ENCODE peak calls at places on chromosomes 7 and 10, in six cellular contexts. B is DND-41; A is Peyer's patch; V is CD8-positive, alpha-beta T cell; E is astrocyte; S is RWPE2. X is an unnamed sample.

GRCh38 chr7:27091936-27092752 is 3.7 kb downstream of the HOXA1 start:
- DNase-seq in V (no peak), B (no peak), E (no peak), A (no peak), S (no peak), X (no peak)

GRCh38 chr10:62130948-62131347 is 137.7 kb downstream of the RTKN2 start:
- DNase-seq in S (no peak), V (no peak), B (no peak), A (no peak), E (peak; percentile 95), X (no peak)

GRCh38 chr10:60978287-60979115 is 34.5 kb upstream of the RHOBTB1 start:
- DNase-seq in S (no peak), B (no peak), A (no peak), E (peak; percentile 54), V (no peak), X (peak; percentile 89)

GRCh38 chr10:34444223-34445183 is 370.6 kb downstream of the PARD3 start:
- DNase-seq in A (no peak), E (no peak), S (no peak), B (no peak), V (no peak), X (no peak)

GRCh38 chr10:59682986-59683937 is 26.4 kb downstream of the SLC16A9 start:
- DNase-seq in A (no peak), V (no peak), B (no peak), E (peak; percentile 12), S (no peak), X (no peak)

GRCh38 chr10:104098360-104098925 is 12.8 kb upstream of the COL17A1 start:
- DNase-seq in E (peak; percentile 36), B (no peak), A (no peak), S (no peak), V (no peak), X (no peak)

GRCh38 chr7:141304291-141304690 is 230.4 kb downstream of the TMEM178B start:
- DNase-seq in V (no peak), A (no peak), S (no peak), B (no peak), E (no peak), X (no peak)

GRCh38 chr7:37541810-37542443 is 93.3 kb upstream of the ELMO1 start:
- DNase-seq in A (no peak), V (no peak), B (no peak), E (no peak), S (no peak), X (no peak)

DNA sequence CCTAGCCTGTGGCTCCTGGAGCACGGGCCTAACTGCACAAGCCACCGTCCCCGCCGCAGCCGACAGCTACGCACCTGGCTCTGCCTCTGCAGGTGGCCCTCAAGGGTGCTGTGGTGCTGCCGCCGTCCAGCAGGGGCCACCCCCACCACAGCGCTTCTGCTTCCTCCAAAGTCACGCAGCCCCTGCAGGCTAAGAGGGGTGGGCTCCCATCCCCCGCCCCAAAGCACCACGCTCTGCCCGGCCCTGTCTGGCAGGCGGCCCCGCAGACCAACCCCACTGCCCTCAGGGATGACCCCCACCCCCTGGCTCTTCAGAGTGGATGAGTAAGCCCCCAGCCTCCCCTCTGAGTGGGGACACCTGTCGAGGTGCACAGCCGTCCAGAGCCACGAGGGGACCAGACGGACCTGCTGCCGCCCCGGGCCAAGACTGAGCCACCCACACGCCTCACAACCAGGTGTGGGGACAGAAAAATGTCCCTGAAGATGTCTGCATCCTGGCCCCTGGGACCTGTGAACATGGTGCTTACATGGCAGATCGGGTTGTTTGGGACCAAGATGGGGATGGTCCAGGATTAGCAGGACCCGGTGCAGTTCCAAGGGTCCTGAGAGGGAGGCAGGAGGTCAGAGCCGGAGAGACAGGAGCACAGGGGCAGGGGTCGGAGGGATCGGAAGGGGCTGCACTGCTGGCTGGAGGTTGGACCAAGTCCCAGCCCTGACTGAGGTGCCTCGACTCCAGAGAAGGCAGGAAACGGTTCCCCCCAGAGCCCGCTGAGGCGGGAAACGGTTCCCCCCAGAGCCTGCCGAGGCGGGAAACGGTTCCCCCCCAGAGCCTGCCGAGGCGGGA is 9.0 kb upstream of the ADAP1 start:
- DNase-seq in S (peak; percentile 61), E (no peak), B (no peak), A (peak; percentile 66), V (peak; percentile 22), X (no peak)
- H3K4me1 ChIP-seq in S (no peaks in the 10 kb centered on the region), E (no peaks in the 10 kb centered on the region), B (no peaks in the 10 kb centered on the region), A (peaks cover 16% of the 10 kb centered on the region), V (peaks cover 17% of the 10 kb centered on the region), X (peaks cover 67% of the 10 kb centered on the region)

GRCh38 chr10:45423976-45424499 is 50.0 kb downstream of the ALOX5 start:
- DNase-seq in V (no peak), S (no peak), B (no peak), E (no peak), A (no peak), X (no peak)

GRCh38 chr10:45422207-45422606 is 48.2 kb downstream of the ALOX5 start:
- DNase-seq in A (no peak), S (no peak), V (no peak), E (no peak), B (no peak), X (no peak)

GRCh38 chr10:45424668-45425404 is 50.8 kb downstream of the ALOX5 start:
- DNase-seq in A (no peak), V (no peak), S (no peak), B (no peak), E (no peak), X (no peak)

GRCh38 chr10:45421231-45422097 is 47.4 kb downstream of the ALOX5 start:
- DNase-seq in E (no peak), V (peak; percentile 60), A (no peak), B (peak; percentile 73), S (no peak), X (no peak)

DNA sequence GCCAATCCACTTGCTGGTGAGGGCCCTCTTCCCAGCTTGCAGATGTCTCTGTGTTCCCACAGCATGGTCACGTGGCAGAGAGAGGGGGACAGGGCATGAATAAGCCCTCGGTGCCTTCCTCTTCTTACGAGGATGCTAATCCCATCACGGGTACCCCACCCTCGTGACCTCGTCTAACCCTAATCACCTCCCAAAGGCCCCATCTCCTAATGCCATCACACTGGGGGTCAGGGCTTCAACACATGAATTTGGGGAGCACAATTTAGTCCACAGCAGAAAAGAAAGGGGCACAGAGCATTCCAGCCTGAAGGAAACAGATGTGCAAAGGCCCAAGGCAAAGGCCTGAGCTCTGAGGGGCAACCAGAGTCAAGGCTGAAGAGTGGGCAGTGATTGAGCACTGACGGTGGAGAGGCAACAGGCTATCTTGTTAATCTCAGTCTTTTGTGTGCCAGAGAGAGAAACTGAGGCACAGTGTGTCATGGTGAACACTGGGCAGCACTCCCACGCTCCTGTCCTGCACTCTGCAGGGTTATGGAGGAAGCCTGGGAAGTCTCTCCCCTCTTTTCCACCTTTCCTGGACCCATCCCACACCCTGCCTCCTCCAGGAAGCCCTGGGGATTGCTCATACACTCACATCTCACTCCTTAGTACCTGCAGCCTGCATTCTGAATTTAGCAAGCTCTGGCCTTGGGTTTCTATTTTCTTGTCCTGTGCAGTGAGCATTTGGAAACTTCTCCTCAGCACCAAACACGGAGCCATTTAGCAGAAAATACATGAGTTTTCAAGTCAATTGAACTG is 49.0 kb downstream of the ALOX5 start:
- DNase-seq in V (no peak), B (no peak), S (no peak), A (no peak), E (no peak), X (no peak)
- H3K4me1 ChIP-seq in V (peaks cover 53% of the 10 kb centered on the region), B (peaks cover 42% of the 10 kb centered on the region), S (no peaks in the 10 kb centered on the region), A (peaks cover 13% of the 10 kb centered on the region), E (peaks cover 2% of the 10 kb centered on the region), X (peaks cover 15% of the 10 kb centered on the region)

DNA sequence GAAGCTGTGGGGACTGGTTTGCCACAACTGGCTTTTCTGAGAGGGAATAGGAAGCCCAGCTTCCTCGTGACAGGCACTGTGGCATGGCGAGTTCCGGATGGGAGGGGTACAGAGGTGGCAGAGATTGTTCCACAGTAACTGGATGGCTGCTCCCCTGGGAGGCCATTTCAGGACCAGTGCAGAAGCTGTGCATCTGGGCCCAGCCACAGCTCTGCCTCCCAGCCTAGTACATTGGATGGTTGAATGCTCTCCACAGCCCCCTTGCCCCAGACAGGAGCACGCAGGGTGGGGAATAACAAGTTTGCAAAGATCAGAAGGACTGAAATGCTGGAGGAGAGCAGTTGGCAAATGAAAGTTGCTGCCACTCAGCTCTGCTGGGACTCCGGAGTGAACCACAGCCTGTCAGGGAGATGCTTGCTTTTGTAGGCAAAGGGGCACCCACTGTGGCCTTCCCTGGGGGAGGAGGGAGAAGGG is 51.7 kb downstream of the GSDME start:
- DNase-seq in S (no peak), A (no peak), V (no peak), E (no peak), B (no peak), X (no peak)
- H3K4me1 ChIP-seq in S (peaks cover 18% of the 10 kb centered on the region), A (no peaks in the 10 kb centered on the region), V (no peaks in the 10 kb centered on the region), E (peaks cover 30% of the 10 kb centered on the region), B (no peaks in the 10 kb centered on the region), X (peaks cover 31% of the 10 kb centered on the region)

DNA sequence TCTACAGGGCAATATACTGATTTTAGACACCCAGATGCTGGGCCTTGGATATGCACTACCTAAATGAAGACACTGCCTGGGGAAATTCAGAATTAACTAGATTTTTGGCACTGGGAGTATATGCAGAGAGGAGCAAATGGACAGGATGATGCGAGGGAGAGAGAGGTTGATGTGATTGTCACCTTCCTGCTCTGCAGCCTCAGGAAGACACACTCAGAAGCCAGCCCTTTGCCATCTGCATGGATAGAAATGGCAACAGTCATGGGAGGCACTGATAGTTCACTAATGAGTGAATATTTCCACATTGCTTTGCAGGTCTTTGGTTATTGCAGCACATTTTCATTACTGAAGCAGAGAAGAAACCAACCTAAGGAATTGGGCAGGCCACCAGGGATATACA is 397.2 kb upstream of the NFE2L3 start:
- DNase-seq in S (no peak), B (no peak), V (no peak), E (no peak), A (no peak), X (no peak)
- H3K4me1 ChIP-seq in S (no peaks in the 10 kb centered on the region), B (no peaks in the 10 kb centered on the region), V (no peaks in the 10 kb centered on the region), E (no peaks in the 10 kb centered on the region), A (no peaks in the 10 kb centered on the region), X (no peaks in the 10 kb centered on the region)

GRCh38 chr10:113007343-113007771 is 57.3 kb downstream of the TCF7L2 start:
- DNase-seq in A (no peak), V (peak; percentile 34), B (peak; percentile 77), E (no peak), S (no peak), X (peak; percentile 97)
- H3K4me1 ChIP-seq in A (peaks cover 3% of the 10 kb centered on the region), V (peaks cover 32% of the 10 kb centered on the region), B (peaks cover 42% of the 10 kb centered on the region), E (no peaks in the 10 kb centered on the region), S (no peaks in the 10 kb centered on the region), X (peaks cover 88% of the 10 kb centered on the region)

GRCh38 chr10:102593074-102593803 is 51.0 kb upstream of the TRIM8 start:
- DNase-seq in A (no peak), E (peak; percentile 63), B (no peak), S (no peak), V (no peak), X (peak; percentile 61)
- H3K4me1 ChIP-seq in A (no peaks in the 10 kb centered on the region), E (peaks cover 17% of the 10 kb centered on the region), B (no peaks in the 10 kb centered on the region), S (no peaks in the 10 kb centered on the region), V (no peaks in the 10 kb centered on the region), X (peaks cover 58% of the 10 kb centered on the region)

GRCh38 chr10:80458638-80459037 is 4.5 kb downstream of the TSPAN14 start:
- DNase-seq in A (no peak), S (no peak), V (no peak), B (no peak), E (no peak), X (no peak)
- H3K4me1 ChIP-seq in A (peaks cover 55% of the 10 kb centered on the region), S (peaks cover 68% of the 10 kb centered on the region), V (peaks cover 80% of the 10 kb centered on the region), B (peaks cover 49% of the 10 kb centered on the region), E (peaks cover 69% of the 10 kb centered on the region), X (peaks cover 85% of the 10 kb centered on the region)

GRCh38 chr10:80462277-80462985 is 8.3 kb downstream of the TSPAN14 start:
- DNase-seq in S (no peak), B (no peak), A (peak; percentile 46), V (no peak), E (no peak), X (no peak)
- H3K4me1 ChIP-seq in S (peaks cover 89% of the 10 kb centered on the region), B (peaks cover 39% of the 10 kb centered on the region), A (peaks cover 81% of the 10 kb centered on the region), V (peaks cover 99% of the 10 kb centered on the region), E (peaks cover 85% of the 10 kb centered on the region), X (peaks cover 100% of the 10 kb centered on the region)

GRCh38 chr10:71837085-71837827 is 13.8 kb downstream of the PSAP start:
- DNase-seq in V (no peak), S (no peak), A (no peak), B (peak; percentile 64), E (no peak), X (peak; percentile 57)
- H3K4me1 ChIP-seq in V (peaks cover 11% of the 10 kb centered on the region), S (peaks cover 34% of the 10 kb centered on the region), A (peaks cover 25% of the 10 kb centered on the region), B (peaks cover 45% of the 10 kb centered on the region), E (peaks cover 60% of the 10 kb centered on the region), X (peaks cover 36% of the 10 kb centered on the region)

X was measured in HepG2.